ENCODE peak calls at places on chromosomes 12 and 14, in four cellular contexts. D, A, Q and Z are unnamed samples.

GRCh38 chr12:101607894-101608293 is 13.1 kb downstream of the MYBPC1 start:
- DNase-seq in D (no peak), A (no peak), Q (no peak), Z (no peak)

GRCh38 chr14:105087308-105087962 is 22.2 kb upstream of the GPR132 start:
- DNase-seq in D (peak), A (peak), Q (no peak), Z (no peak)

GRCh38 chr12:108815875-108816594 is 41.3 kb downstream of the SSH1 start:
- DNase-seq in D (no peak), A (no peak), Q (no peak), Z (no peak)

GRCh38 chr12:85065816-85066482 is 29.8 kb downstream of the LRRIQ1 start:
- DNase-seq in D (no peak), A (no peak), Q (no peak), Z (no peak)

GRCh38 chr12:42332301-42332894 is 6.4 kb downstream of the PPHLN1 start:
- DNase-seq in D (peak), A (no peak), Q (no peak), Z (peak)

GRCh38 chr14:102479777-102480176 is 29.8 kb downstream of the ANKRD9 start:
- DNase-seq in D (no peak), A (no peak), Q (no peak), Z (no peak)

GRCh38 chr12:127494961-127495915 is 771.7 kb upstream of the TMEM132C start:
- DNase-seq in D (no peak), A (no peak), Q (no peak), Z (no peak)

GRCh38 chr12:24425601-24425970 is 476.1 kb upstream of the SOX5 start:
- DNase-seq in D (no peak), A (no peak), Q (no peak), Z (no peak)

GRCh38 chr14:56555921-56556570 is 23.6 kb upstream of the TMEM260 start:
- DNase-seq in D (peak), A (no peak), Q (no peak), Z (peak)

GRCh38 chr14:23661542-23661941 is 25.4 kb downstream of the DHRS2 start:
- DNase-seq in D (no peak), A (no peak), Q (no peak), Z (no peak)

GRCh38 chr12:104352106-104352713 is 48.7 kb downstream of the EID3 start:
- DNase-seq in D (no peak), A (peak), Q (no peak), Z (no peak)
- TF ChIP-seq MAX in D (no peak), A (no peak), Q (no peak), Z (no peak)

DNA sequence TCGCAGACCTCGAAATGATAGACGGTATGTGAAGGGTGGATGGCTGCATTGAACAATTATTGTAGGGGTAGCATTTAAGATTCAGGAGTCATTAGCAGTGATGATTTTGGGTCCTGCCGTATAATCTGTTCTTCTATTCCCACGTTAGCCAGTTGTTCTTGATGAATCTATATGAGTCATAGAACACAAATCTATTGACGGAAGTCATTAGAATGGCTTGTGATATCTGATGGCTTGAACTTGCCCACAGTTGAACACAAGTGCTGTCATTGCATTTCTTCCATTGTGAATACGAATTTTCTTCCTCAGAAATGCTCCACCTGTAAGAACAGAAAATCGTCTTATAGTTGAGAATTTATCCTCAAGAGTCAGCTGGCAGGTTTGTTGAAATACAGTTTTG is 1.9 kb downstream of the SRSF5 start:
- DNase-seq in D (no peak), A (no peak), Q (no peak), Z (peak)
- TF ChIP-seq MAX in D (no peak), A (no peak), Q (no peak), Z (no peak)

GRCh38 chr12:75364918-75365317 is 26.0 kb upstream of the GLIPR1L2 start:
- DNase-seq in D (no peak), A (no peak), Q (no peak), Z (no peak)

GRCh38 chr12:75366629-75367028 is 24.3 kb upstream of the GLIPR1L2 start:
- DNase-seq in D (no peak), A (no peak), Q (no peak), Z (peak)

GRCh38 chr12:75361408-75361807 is 26.9 kb downstream of the GLIPR1L1 start:
- DNase-seq in D (no peak), A (no peak), Q (no peak), Z (no peak)

GRCh38 chr12:75360920-75361319 is 26.4 kb downstream of the GLIPR1L1 start:
- DNase-seq in D (no peak), A (no peak), Q (no peak), Z (no peak)
- TF ChIP-seq MAX in D (no peak), A (no peak), Q (no peak), Z (no peak)

GRCh38 chr12:124401563-124402180 is 106.8 kb downstream of the RFLNA start:
- DNase-seq in D (no peak), A (no peak), Q (no peak), Z (no peak)
- TF ChIP-seq MAX in D (no peak), A (no peak), Q (no peak), Z (no peak)

GRCh38 chr12:131682511-131682895 is 28.4 kb upstream of the SFSWAP start:
- DNase-seq in D (no peak), A (no peak), Q (no peak), Z (no peak)

GRCh38 chr12:131683266-131684014 is 27.4 kb upstream of the SFSWAP start:
- DNase-seq in D (no peak), A (no peak), Q (no peak), Z (no peak)

GRCh38 chr12:131681257-131681620 is 29.7 kb upstream of the SFSWAP start:
- DNase-seq in D (no peak), A (no peak), Q (no peak), Z (no peak)

GRCh38 chr12:131687346-131688125 is 23.4 kb upstream of the SFSWAP start:
- DNase-seq in D (no peak), A (no peak), Q (no peak), Z (no peak)

GRCh38 chr12:131684015-131684725 is 26.7 kb upstream of the SFSWAP start:
- DNase-seq in D (no peak), A (no peak), Q (no peak), Z (no peak)
- TF ChIP-seq MAX in D (no peak), A (no peak), Q (no peak), Z (no peak)

GRCh38 chr12:117111386-117112267 is 12.4 kb upstream of the TESC start:
- DNase-seq in D (no peak), A (peak), Q (peak), Z (no peak)

GRCh38 chr12:117112268-117112595 is 13.0 kb upstream of the TESC start:
- DNase-seq in D (no peak), A (no peak), Q (no peak), Z (no peak)

GRCh38 chr12:117105902-117106301 is 6.7 kb upstream of the TESC start:
- DNase-seq in D (no peak), A (no peak), Q (no peak), Z (no peak)

GRCh38 chr12:117113231-117113630 is 14.0 kb upstream of the TESC start:
- DNase-seq in D (no peak), A (no peak), Q (no peak), Z (no peak)

GRCh38 chr12:117109943-117110342 is 10.7 kb upstream of the TESC start:
- DNase-seq in D (no peak), A (no peak), Q (no peak), Z (no peak)
- TF ChIP-seq MAX in D (no peak), A (no peak), Q (no peak), Z (no peak)